ENCODE peak calls at places on chromosomes 1 and 21, in nine cellular contexts. I is fibroblast of mammary gland, V is GM23338, E is PC-3, D is right atrium auricular region, N is heart left ventricle, P is lung, U is fibroblast of lung, C is ovary. B is an unnamed sample.
A peak's percentile ranks its signal among the peaks of the same experiment; 100 is the strongest.

GRCh38 chr1:242245255-242245654 is 246.4 kb upstream of the MAP1LC3C start:
- DNase-seq in D (no peak), C (no peak), U (no peak), I (no peak), N (no peak), P (no peak), E (no peak), V (peak; percentile 18), B (no peak)

GRCh38 chr1:224498574-224499170 is 64.1 kb upstream of the WDR26 start:
- DNase-seq in I (peak; percentile 60), E (peak; percentile 94), C (peak; percentile 45), U (peak; percentile 42), N (no peak), V (peak; percentile 96), P (no peak), D (no peak), B (peak; percentile 92)

GRCh38 chr1:205248793-205249601 is 21.3 kb downstream of the TMCC2 start:
- DNase-seq in U (peak; percentile 85), I (no peak), E (no peak), D (peak; percentile 80), V (no peak), N (peak; percentile 71), C (peak; percentile 94), P (peak; percentile 61), B (peak; percentile 61)

GRCh38 chr1:201721131-201722049 is 107.6 kb upstream of the IPO9 start:
- DNase-seq in U (peak; percentile 65), I (peak; percentile 79), C (no peak), P (no peak), N (peak; percentile 47), D (no peak), V (no peak), E (no peak), B (peak; percentile 46)

GRCh38 chr1:83910461-83910860 is 88.5 kb downstream of the TTLL7 start:
- DNase-seq in E (no peak), U (peak; percentile 58), V (no peak), D (no peak), I (peak; percentile 41), P (no peak), C (no peak), N (no peak), B (peak; percentile 67)

GRCh38 chr1:186950547-186950946 is 121.8 kb downstream of the PLA2G4A start:
- DNase-seq in I (peak; percentile 45), P (no peak), N (no peak), U (no peak), D (no peak), E (peak; percentile 87), V (no peak), C (no peak), B (peak; percentile 45)

GRCh38 chr1:163163861-163164582 is 38.7 kb downstream of the RGS5 start:
- DNase-seq in V (no peak), D (no peak), E (peak; percentile 83), N (no peak), P (no peak), C (no peak), U (peak; percentile 55), I (peak; percentile 89), B (peak; percentile 61)

GRCh38 chr1:156750932-156751723 is at the start of gene HDGF:
- DNase-seq in E (no peak), N (peak; percentile 81), I (no peak), U (peak; percentile 34), C (peak; percentile 81), V (peak; percentile 73), P (peak; percentile 61), D (no peak), B (no peak)

GRCh38 chr1:247373721-247374141 is 42.1 kb upstream of the ZNF496 start:
- DNase-seq in I (peak; percentile 50), P (peak; percentile 36), D (peak; percentile 68), E (no peak), V (peak; percentile 94), U (peak; percentile 36), N (peak; percentile 68), C (peak; percentile 64), B (peak; percentile 49)

GRCh38 chr1:247378334-247379073 is 37.5 kb upstream of the NLRP3 start:
- DNase-seq in P (no peak), D (no peak), E (no peak), N (no peak), V (no peak), U (no peak), C (no peak), I (no peak), B (no peak)

GRCh38 chr1:247375747-247376146 is 40.2 kb upstream of the NLRP3 start:
- DNase-seq in V (peak; percentile 58), D (no peak), C (no peak), E (no peak), P (no peak), U (no peak), N (no peak), I (no peak), B (no peak)

GRCh38 chr1:247371801-247372259 is 40.2 kb upstream of the ZNF496 start:
- DNase-seq in E (no peak), P (no peak), C (no peak), I (no peak), D (no peak), N (no peak), V (no peak), U (no peak), B (no peak)

DNA sequence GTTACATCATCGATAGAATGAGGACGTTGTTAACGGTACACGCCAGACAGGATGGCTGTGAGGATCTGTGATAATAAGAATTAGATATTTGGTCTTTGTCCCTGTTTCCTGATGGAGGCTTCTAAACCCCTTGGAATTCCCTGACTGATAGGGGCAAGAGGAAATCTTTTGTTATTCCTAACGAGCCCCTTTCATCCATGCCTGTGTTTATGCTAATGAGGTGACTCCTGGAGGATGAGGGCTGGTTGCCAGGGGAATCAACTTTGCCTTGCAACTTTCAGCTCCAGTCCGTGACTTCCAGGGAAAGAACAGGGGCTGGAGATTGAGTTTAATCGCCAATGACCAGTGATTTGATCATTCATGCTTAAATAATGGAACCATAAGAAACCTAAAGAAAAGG is 39.3 kb upstream of the NLRP3 start:
- DNase-seq in E (no peak), C (no peak), U (no peak), D (no peak), N (no peak), P (no peak), I (no peak), V (peak; percentile 98), B (no peak)
- H3K4me3 ChIP-seq in E (no peak overlapping the region), C (no peak overlapping the region), U (no peak overlapping the region), D (no peak overlapping the region), N (no peak overlapping the region), P (no peak overlapping the region), I (no peak overlapping the region), V (peak overlapping the region; percentile 43), B (no peak overlapping the region)

GRCh38 chr21:16082038-16082816 is 352.4 kb downstream of the USP25 start:
- DNase-seq in U (peak; percentile 59), P (no peak), D (no peak), N (no peak), V (peak; percentile 47), I (peak; percentile 55), E (peak; percentile 60), C (no peak), B (peak; percentile 55)
- TF ChIP-seq CTCF in U (peak; percentile 13), P (no peak), D (peak; percentile 42), N (peak; percentile 68), V (peak; percentile 56), I (peak; percentile 29), E (peak; percentile 66), C (peak; percentile 36), B (peak; percentile 13)

DNA sequence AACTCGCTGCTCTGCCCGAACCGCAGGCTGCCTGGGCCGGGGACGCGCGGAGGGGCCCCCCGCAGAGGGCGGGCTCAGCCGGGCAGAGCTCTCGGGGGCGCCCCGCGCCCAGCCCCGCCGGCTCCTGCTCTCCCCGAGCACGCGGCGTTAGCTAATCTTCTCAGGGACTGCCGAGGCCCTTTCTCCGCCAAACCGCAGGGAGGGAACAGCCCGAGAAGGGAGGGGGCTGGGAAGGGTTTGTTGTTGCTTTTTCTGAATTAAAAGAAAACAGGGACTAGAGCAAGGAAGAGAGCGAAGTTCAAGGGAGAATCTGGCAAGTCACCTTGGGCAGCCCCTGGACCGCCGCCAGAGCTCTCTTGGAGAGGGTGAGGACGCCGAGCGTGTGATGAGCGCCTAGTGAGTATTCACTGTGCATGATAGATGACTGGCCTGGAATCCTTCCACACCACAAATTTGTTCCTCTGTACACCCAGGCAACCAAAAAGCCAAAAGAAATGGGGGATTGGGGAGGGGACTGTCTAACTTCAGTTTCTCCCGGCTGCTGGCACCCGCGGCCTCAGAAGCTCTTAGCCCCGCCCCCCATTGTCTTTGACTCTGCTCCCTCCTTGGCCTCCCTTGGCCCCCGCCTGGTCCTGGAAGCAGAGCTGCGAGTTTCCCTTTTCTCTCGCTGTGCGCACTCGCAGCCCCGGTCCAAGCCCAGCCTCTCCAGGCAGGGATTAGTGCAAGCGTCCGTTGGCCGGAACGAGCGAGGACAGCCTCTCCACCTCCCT is 19.7 kb upstream of the LMX1A start:
- DNase-seq in D (peak; percentile 90), N (peak; percentile 92), E (peak; percentile 94), U (peak; percentile 85), P (peak; percentile 70), C (peak; percentile 93), I (peak; percentile 96), V (peak; percentile 95), B (peak; percentile 95)
- H3K4me3 ChIP-seq in D (peak overlapping the region; percentile 52), N (peak overlapping the region; percentile 45), E (peak overlapping the region; percentile 68), U (peak overlapping the region; percentile 37), P (no peak overlapping the region), C (peak overlapping the region; percentile 45), I (peak overlapping the region; percentile 33), V (peak overlapping the region; percentile 75), B (peak overlapping the region; percentile 49)

GRCh38 chr1:93845554-93846150 is 33.4 kb downstream of the DNTTIP2 start:
- DNase-seq in C (no peak), E (peak; percentile 83), U (peak; percentile 85), V (peak; percentile 78), N (no peak), P (no peak), D (peak; percentile 62), I (peak; percentile 88), B (peak; percentile 93)

GRCh38 chr1:93847811-93848288 is 31.2 kb downstream of the DNTTIP2 start:
- DNase-seq in U (peak; percentile 65), E (peak; percentile 66), D (peak; percentile 77), I (peak; percentile 77), N (peak; percentile 76), V (peak; percentile 88), P (peak; percentile 68), C (peak; percentile 80), B (peak; percentile 71)

GRCh38 chr1:93848352-93848883 is 30.6 kb downstream of the DNTTIP2 start:
- DNase-seq in U (no peak), V (no peak), C (no peak), E (no peak), D (no peak), N (no peak), I (no peak), P (no peak), B (no peak)

GRCh38 chr1:93846151-93846928 is 32.7 kb downstream of the DNTTIP2 start:
- DNase-seq in D (peak; percentile 91), P (peak; percentile 88), C (peak; percentile 91), I (peak; percentile 70), N (peak; percentile 93), E (peak; percentile 80), U (peak; percentile 79), V (peak; percentile 94), B (peak; percentile 82)

DNA sequence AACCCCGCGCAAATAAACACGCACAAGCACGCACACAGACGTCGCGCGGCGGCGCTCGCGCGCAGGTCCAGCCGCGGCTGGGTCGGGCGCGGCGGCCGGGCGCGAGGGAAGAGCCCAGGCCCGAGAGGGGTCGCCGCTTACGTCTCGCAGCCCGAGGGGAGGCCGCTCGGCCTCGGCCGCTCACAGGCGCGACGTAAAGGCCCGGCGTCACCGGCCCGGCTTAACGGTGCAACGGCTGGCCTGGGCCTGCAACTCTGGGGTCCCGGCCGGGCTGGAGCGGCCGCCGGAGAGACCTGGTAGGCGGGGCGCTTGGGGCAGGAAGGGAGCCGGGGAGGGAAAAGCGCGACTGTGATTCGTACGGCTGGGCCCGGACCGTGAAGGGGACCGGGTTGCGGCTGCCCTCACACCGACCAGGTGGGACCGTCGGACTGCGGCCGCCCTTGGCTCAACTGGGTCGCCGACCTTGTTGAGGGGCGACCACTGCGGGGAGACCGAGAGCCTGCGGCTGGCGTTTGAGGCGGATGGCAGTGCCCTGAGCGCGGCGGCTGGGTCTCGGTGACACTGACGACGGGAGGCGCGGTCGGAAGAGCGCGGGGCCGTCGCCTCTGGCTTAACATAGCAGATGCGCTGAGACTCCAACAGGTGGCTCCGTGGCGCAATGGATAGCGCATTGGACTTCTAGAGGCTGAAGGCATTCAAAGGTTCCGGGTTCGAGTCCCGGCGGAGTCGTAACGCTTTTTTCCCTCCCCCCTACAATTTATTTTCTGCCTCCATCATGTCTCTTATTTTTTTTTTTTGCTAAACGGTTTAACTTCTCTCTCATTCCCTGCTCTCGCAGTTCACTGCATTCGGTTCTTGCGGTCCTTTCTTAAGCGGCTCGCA is 31.8 kb downstream of the DNTTIP2 start:
- DNase-seq in V (peak; percentile 85), N (peak; percentile 91), I (peak; percentile 84), E (peak; percentile 93), D (peak; percentile 91), U (peak; percentile 91), C (peak; percentile 92), P (peak; percentile 80), B (peak; percentile 90)
- TF ChIP-seq CTCF in V (no peak), N (no peak), I (no peak), E (no peak), D (no peak), U (no peak), C (peak; percentile 30), P (no peak), B (no peak)

B was measured in fibroblast of pulmonary artery.